ENCODE peak calls at places on chromosomes 7 and 10, in eight cellular contexts. I is endothelial cell of umbilical vein, C is IMR-90, T is fibroblast of lung, R is PC-9, S is neural progenitor cell, P is osteoblast, W is mammary epithelial cell. H is an unnamed sample. For H4K20me1, the result is how much of the 10 kb centered on the place peaks cover.

GRCh38 chr10:32153252-32153651 is 97.0 kb upstream of the KIF5B start:
- DNase-seq in I (no peak), C (no peak), T (no peak), R (no peak), S (no peak), P (no peak), W (no peak), H (no peak)

GRCh38 chr10:112637901-112638300 is 190.9 kb downstream of the VTI1A start:
- DNase-seq in I (no peak), C (no peak), T (no peak), R (no peak), S (peak), P (no peak), W (no peak), H (no peak)

GRCh38 chr7:145478551-145478950 is 638.0 kb upstream of the CNTNAP2 start:
- DNase-seq in I (no peak), C (no peak), T (no peak), R (no peak), S (no peak), P (no peak), W (no peak), H (no peak)

GRCh38 chr7:832292-832967 is at the start of gene SUN1:
- DNase-seq in I (peak), C (peak), T (peak), R (peak), S (no peak), P (peak), W (peak), H (peak)

GRCh38 chr7:1302936-1303335 is 70.3 kb downstream of the UNCX start:
- DNase-seq in I (no peak), C (no peak), T (no peak), R (no peak), S (no peak), P (no peak), W (peak), H (no peak)

GRCh38 chr10:31940839-31941653 is 12.4 kb upstream of the ARHGAP12 start:
- DNase-seq in I (peak), C (peak), T (peak), R (peak), S (no peak), P (peak), W (peak), H (peak)

GRCh38 chr10:31745612-31746376 is 182.8 kb downstream of the ARHGAP12 start:
- DNase-seq in I (peak), C (peak), T (peak), R (peak), S (no peak), P (peak), W (peak), H (peak)

GRCh38 chr7:92833766-92834605 is 2.4 kb downstream of the CDK6 start:
- DNase-seq in I (peak), C (peak), T (peak), R (peak), S (peak), P (peak), W (peak), H (peak)

GRCh38 chr7:7709263-7709662 is 9.1 kb downstream of the RPA3 start:
- DNase-seq in I (no peak), C (no peak), T (no peak), R (no peak), S (peak), P (no peak), W (no peak), H (no peak)

GRCh38 chr7:114910787-114911186 is 11.1 kb upstream of the MDFIC start:
- DNase-seq in I (no peak), C (no peak), T (no peak), R (no peak), S (no peak), P (no peak), W (peak), H (no peak)

GRCh38 chr7:101134399-101134980 is 7.6 kb downstream of the SERPINE1 start:
- DNase-seq in I (peak), C (no peak), T (peak), R (no peak), S (peak), P (peak), W (no peak), H (no peak)

GRCh38 chr7:138092486-138093028 is 16.3 kb downstream of the AKR1D1 start:
- DNase-seq in I (no peak), C (no peak), T (no peak), R (peak), S (no peak), P (no peak), W (peak), H (no peak)

GRCh38 chr10:98269435-98269912 is 1.5 kb upstream of the LOXL4 start:
- DNase-seq in I (peak), C (peak), T (peak), R (peak), S (peak), P (peak), W (peak), H (peak)

GRCh38 chr7:11297226-11297625 is 323.6 kb downstream of the PHF14 start:
- DNase-seq in I (no peak), C (no peak), T (no peak), R (no peak), S (no peak), P (no peak), W (no peak), H (no peak)

GRCh38 chr10:124530215-124530665 is 68.6 kb downstream of the LHPP start:
- DNase-seq in I (peak), C (peak), T (peak), R (peak), S (peak), P (peak), W (peak), H (peak)

GRCh38 chr10:63866075-63866746 is 345.0 kb downstream of the REEP3 start:
- DNase-seq in I (peak), C (peak), T (peak), R (no peak), S (peak), P (peak), W (peak), H (peak)

GRCh38 chr10:17003666-17004065 is 125.9 kb downstream of the CUBN start:
- DNase-seq in I (no peak), C (no peak), T (no peak), R (no peak), S (no peak), P (no peak), W (no peak), H (no peak)

GRCh38 chr10:73991846-73992245 is 6.1 kb upstream of the VCL start:
- DNase-seq in I (no peak), C (no peak), T (no peak), R (no peak), S (no peak), P (no peak), W (no peak), H (no peak)

GRCh38 chr7:3922175-3922635 is 621.2 kb downstream of the SDK1 start:
- DNase-seq in I (peak), C (peak), T (peak), R (peak), S (peak), P (peak), W (peak), H (peak)

GRCh38 chr10:8042864-8043568 is 11.5 kb upstream of the GATA3 start:
- DNase-seq in I (peak), C (no peak), T (no peak), R (no peak), S (peak), P (peak), W (no peak), H (no peak)
- H4K20me1 ChIP-seq in I (under half), C (under half), T (under half), R (under half), S (half or more), P (under half), W (under half), H (under half)

DNA sequence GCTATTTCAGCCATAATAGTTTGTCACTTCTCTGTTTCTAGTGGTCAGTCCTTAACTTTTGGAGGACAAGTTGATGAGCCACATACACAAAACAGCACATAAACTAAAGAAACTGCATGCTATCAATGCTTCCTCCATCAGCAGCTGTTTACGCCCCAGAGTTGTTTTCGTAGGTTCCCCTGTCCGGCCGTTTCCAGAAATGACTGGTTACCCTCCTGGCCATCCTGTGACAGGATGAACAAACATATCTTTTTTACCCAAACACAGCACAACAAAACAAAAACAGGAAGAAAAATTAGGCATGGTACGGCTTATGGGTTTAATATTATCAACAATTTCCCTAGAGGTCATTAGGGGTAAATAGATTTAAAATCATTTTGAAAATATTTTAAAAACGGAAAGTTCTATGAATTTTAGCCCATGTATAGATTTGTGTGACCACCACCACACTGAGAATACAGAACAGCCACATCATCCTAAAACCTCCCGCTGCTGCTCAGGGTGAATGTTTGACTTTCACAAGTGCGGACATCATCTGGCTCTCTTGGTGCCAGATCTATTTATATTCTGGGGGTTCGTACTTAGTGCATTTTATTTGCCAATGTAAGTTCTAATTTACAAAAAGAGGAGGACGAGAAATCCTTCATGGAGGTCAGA is 74.9 kb downstream of the HIPK2 start:
- DNase-seq in I (no peak), C (no peak), T (peak), R (no peak), S (no peak), P (peak), W (no peak), H (no peak)
- H4K20me1 ChIP-seq in I (under half), C (half or more), T (under half), R (under half), S (under half), P (under half), W (under half), H (half or more)

GRCh38 chr7:2805213-2806003 is 38.7 kb downstream of the GNA12 start:
- DNase-seq in I (no peak), C (no peak), T (no peak), R (no peak), S (no peak), P (no peak), W (no peak), H (no peak)
- H4K20me1 ChIP-seq in I (under half), C (under half), T (under half), R (under half), S (under half), P (under half), W (under half), H (half or more)

GRCh38 chr7:123745437-123745836 is 3.4 kb downstream of the WASL start:
- DNase-seq in I (no peak), C (no peak), T (no peak), R (no peak), S (no peak), P (no peak), W (no peak), H (no peak)
- H4K20me1 ChIP-seq in I (under half), C (half or more), T (under half), R (under half), S (half or more), P (half or more), W (under half), H (half or more)

GRCh38 chr7:112452102-112452888 is 2.0 kb downstream of the IFRD1 start:
- DNase-seq in I (peak), C (peak), T (peak), R (peak), S (peak), P (peak), W (peak), H (peak)
- H4K20me1 ChIP-seq in I (under half), C (half or more), T (under half), R (under half), S (under half), P (half or more), W (under half), H (half or more)